ENCODE peak calls at places on chromosomes 7 and 10, in nine cellular contexts. U is AG09309; J is testis; O is astrocyte of the cerebellum; F is HFFc6; Q is endodermal cell; P is heart left ventricle; H is brain microvascular endothelial cell; R is CD4-positive, alpha-beta T cell. E is an unnamed sample.

GRCh38 chr10:63539377-63539776 is 18.2 kb downstream of the REEP3 start:
- DNase-seq in H (no peak), R (no peak), Q (no peak), J (no peak), U (no peak), F (no peak), O (no peak), P (no peak), E (no peak)

GRCh38 chr7:124130-124949 is 68.0 kb upstream of the FAM20C start:
- DNase-seq in F (no peak), H (no peak), J (no peak), P (peak; percentile 74), U (no peak), O (no peak), R (no peak), Q (no peak), E (no peak)

GRCh38 chr7:101819183-101819582 is 1.8 kb downstream of the CUX1 start:
- DNase-seq in H (no peak), F (no peak), O (no peak), R (no peak), Q (no peak), U (no peak), J (no peak), P (no peak), E (no peak)

GRCh38 chr7:20141666-20142065 is 75.5 kb downstream of the MACC1 start:
- DNase-seq in P (no peak), H (peak; percentile 14), Q (no peak), F (no peak), J (no peak), O (peak; percentile 62), U (no peak), R (no peak), E (no peak)

GRCh38 chr7:151517601-151518104 is 2.0 kb downstream of the RHEB start:
- DNase-seq in Q (no peak), P (no peak), R (no peak), U (no peak), F (no peak), H (no peak), O (no peak), J (no peak), E (no peak)

GRCh38 chr10:4120454-4120853 is 335.4 kb upstream of the KLF6 start:
- DNase-seq in R (no peak), H (no peak), P (no peak), O (no peak), Q (no peak), J (no peak), U (no peak), F (no peak), E (no peak)

GRCh38 chr10:80272793-80273522 is 16.5 kb downstream of the MAT1A start:
- DNase-seq in J (no peak), Q (peak; percentile 47), P (no peak), R (no peak), H (peak; percentile 2), F (no peak), U (no peak), O (no peak), E (no peak)

GRCh38 chr10:57973451-57973850 is 294.2 kb downstream of the IPMK start:
- DNase-seq in U (no peak), P (no peak), H (no peak), J (no peak), O (no peak), F (peak; percentile 61), R (no peak), Q (no peak), E (no peak)

GRCh38 chr10:94066411-94066810 is 72.7 kb downstream of the PLCE1 start:
- DNase-seq in O (no peak), F (no peak), R (no peak), U (no peak), Q (peak; percentile 81), J (peak; percentile 25), P (no peak), H (peak; percentile 30), E (no peak)

GRCh38 chr10:103660364-103661197 is 167.1 kb downstream of the NEURL1 start:
- DNase-seq in J (peak; percentile 45), U (no peak), P (peak; percentile 51), Q (no peak), H (peak; percentile 56), F (peak; percentile 36), O (peak; percentile 44), R (no peak), E (no peak)

GRCh38 chr7:155355176-155355575 is 57.5 kb downstream of the INSIG1 start:
- DNase-seq in O (no peak), F (no peak), Q (no peak), R (no peak), U (no peak), H (no peak), P (no peak), J (no peak), E (no peak)

GRCh38 chr10:71396084-71396713 is 521 bp upstream of the CDH23 start:
- DNase-seq in H (no peak), P (peak; percentile 73), F (no peak), O (peak; percentile 3), Q (peak; percentile 90), J (peak; percentile 86), R (no peak), U (no peak), E (peak; percentile 69)

GRCh38 chr10:11782793-11783557 is 40.2 kb upstream of the PROSER2 start:
- DNase-seq in H (peak; percentile 39), R (no peak), Q (peak; percentile 49), P (no peak), U (no peak), J (no peak), F (peak; percentile 65), O (peak; percentile 49), E (no peak)

GRCh38 chr10:5317547-5318107 is 47.1 kb upstream of the UCN3 start:
- DNase-seq in P (no peak), R (no peak), O (no peak), U (peak; percentile 33), Q (no peak), J (no peak), F (peak; percentile 77), H (peak; percentile 92), E (no peak)

GRCh38 chr7:158771213-158771817 is 58.0 kb downstream of the ESYT2 start:
- DNase-seq in H (no peak), F (no peak), R (no peak), Q (no peak), J (no peak), O (no peak), P (no peak), U (no peak), E (no peak)

GRCh38 chr7:158763454-158764033 is 58.9 kb upstream of the NCAPG2 start:
- DNase-seq in R (no peak), P (no peak), F (no peak), O (no peak), H (no peak), U (no peak), Q (no peak), J (no peak), E (no peak)

GRCh38 chr7:158765020-158765419 is 60.4 kb upstream of the NCAPG2 start:
- DNase-seq in O (no peak), H (no peak), Q (no peak), R (no peak), J (no peak), F (no peak), U (no peak), P (no peak), E (no peak)

GRCh38 chr7:158766570-158767281 is 62.1 kb upstream of the NCAPG2 start:
- DNase-seq in H (no peak), U (no peak), O (no peak), Q (no peak), F (no peak), P (no peak), R (no peak), J (no peak), E (no peak)

GRCh38 chr7:158767707-158768106 is 61.6 kb downstream of the ESYT2 start:
- DNase-seq in J (no peak), H (no peak), F (no peak), Q (no peak), O (no peak), U (no peak), P (no peak), R (no peak), E (no peak)
- TF ChIP-seq CTCF in J (no peak), H (no peak), F (no peak), Q (no peak), O (no peak), U (no peak), P (no peak), R (no peak), E (no peak)

GRCh38 chr7:1439373-1440363 is 19.6 kb downstream of the MICALL2 start:
- DNase-seq in F (no peak), R (no peak), U (no peak), J (no peak), Q (no peak), O (no peak), P (no peak), H (no peak), E (no peak)
- TF ChIP-seq CTCF in F (peak; percentile 27), R (no peak), U (no peak), J (no peak), Q (no peak), O (no peak), P (no peak), H (peak; percentile 14), E (no peak)

GRCh38 chr10:132163826-132164515 is 22.8 kb upstream of the DPYSL4 start:
- DNase-seq in J (no peak), R (no peak), F (no peak), P (peak; percentile 18), O (no peak), Q (no peak), U (no peak), H (no peak), E (no peak)

GRCh38 chr10:132162021-132162531 is 24.7 kb upstream of the DPYSL4 start:
- DNase-seq in P (peak; percentile 29), H (no peak), J (no peak), U (no peak), O (no peak), Q (no peak), R (no peak), F (no peak), E (no peak)

GRCh38 chr10:132162590-132163277 is 24.0 kb upstream of the DPYSL4 start:
- DNase-seq in J (no peak), R (no peak), U (no peak), F (no peak), H (no peak), O (no peak), P (peak; percentile 59), Q (no peak), E (no peak)

GRCh38 chr10:132164801-132165278 is 21.9 kb upstream of the DPYSL4 start:
- DNase-seq in U (no peak), Q (peak; percentile 75), F (peak; percentile 15), H (no peak), J (no peak), R (no peak), O (no peak), P (peak; percentile 17), E (no peak)

GRCh38 chr10:132163278-132163765 is 23.4 kb upstream of the DPYSL4 start:
- DNase-seq in H (no peak), O (no peak), F (no peak), U (no peak), Q (peak; percentile 97), P (peak; percentile 46), R (no peak), J (no peak), E (no peak)
- TF ChIP-seq CTCF in H (peak; percentile 35), O (no peak), F (peak; percentile 74), U (no peak), Q (peak; percentile 62), P (peak; percentile 25), R (no peak), J (peak; percentile 15), E (no peak)

GRCh38 chr7:37557810-37558209 is 109.1 kb upstream of the ELMO1 start:
- DNase-seq in R (no peak), H (no peak), Q (no peak), U (no peak), F (no peak), J (no peak), O (no peak), P (no peak), E (no peak)

GRCh38 chr7:37558320-37558719 is 109.7 kb upstream of the ELMO1 start:
- DNase-seq in U (no peak), O (no peak), H (no peak), P (no peak), F (no peak), Q (no peak), R (no peak), J (no peak), E (no peak)
- TF ChIP-seq CTCF in U (no peak), O (no peak), H (no peak), P (no peak), F (no peak), Q (peak; percentile 58), R (no peak), J (no peak), E (no peak)

E was measured in osteocyte.